ENCODE peak calls at places on chromosomes 12 and 14, in seven cellular contexts. R, G, Z, C, J, O and Q are unnamed samples.

GRCh38 chr12:45543887-45544286 is 185.6 kb upstream of the ARID2 start:
- DNase-seq in R (peak; percentile 61), G (no peak), Z (peak; percentile 57), C (no peak), J (peak; percentile 81), O (peak; percentile 73), Q (no peak)

GRCh38 chr14:54737132-54737711 is 165.4 kb downstream of the GCH1 start:
- DNase-seq in R (no peak), G (no peak), Z (no peak), C (no peak), J (peak; percentile 18), O (peak; percentile 24), Q (no peak)

GRCh38 chr12:92058664-92059063 is 87.0 kb downstream of the BTG1 start:
- DNase-seq in R (no peak), G (no peak), Z (no peak), C (no peak), J (no peak), O (no peak), Q (no peak)

GRCh38 chr12:44509471-44509870 is 366.6 kb downstream of the NELL2 start:
- DNase-seq in R (no peak), G (no peak), Z (no peak), C (no peak), J (no peak), O (peak; percentile 1), Q (no peak)

GRCh38 chr14:22565391-22565945 is 23.6 kb downstream of the DAD1 start:
- DNase-seq in R (no peak), G (no peak), Z (no peak), C (no peak), J (no peak), O (no peak), Q (no peak)

GRCh38 chr12:132489078-132489601 is 811 bp upstream of the FBRSL1 start:
- DNase-seq in R (peak; percentile 35), G (no peak), Z (no peak), C (no peak), J (no peak), O (no peak), Q (no peak)

GRCh38 chr12:78797201-78797931 is 67.2 kb upstream of the SYT1 start:
- DNase-seq in R (no peak), G (no peak), Z (no peak), C (no peak), J (peak; percentile 27), O (peak; percentile 49), Q (no peak)

GRCh38 chr12:19299765-19300164 is 139.5 kb upstream of the AEBP2 start:
- DNase-seq in R (no peak), G (no peak), Z (no peak), C (no peak), J (peak; percentile 86), O (peak; percentile 25), Q (no peak)

GRCh38 chr12:86379337-86379736 is 123.1 kb upstream of the MGAT4C start:
- DNase-seq in R (no peak), G (no peak), Z (no peak), C (no peak), J (no peak), O (no peak), Q (no peak)

GRCh38 chr12:124713436-124714082 is 146.1 kb upstream of the NCOR2 start:
- DNase-seq in R (no peak), G (peak; percentile 95), Z (peak; percentile 64), C (no peak), J (no peak), O (peak; percentile 78), Q (no peak)

GRCh38 chr12:4115570-4115969 is 158.0 kb upstream of the CCND2 start:
- DNase-seq in R (no peak), G (peak; percentile 62), Z (no peak), C (no peak), J (no peak), O (no peak), Q (no peak)

GRCh38 chr12:7448099-7448498 is 4.1 kb upstream of the CD163L1 start:
- DNase-seq in R (no peak), G (no peak), Z (no peak), C (no peak), J (no peak), O (no peak), Q (no peak)

GRCh38 chr14:80419769-80420168 is 208.5 kb upstream of the DIO2 start:
- DNase-seq in R (no peak), G (no peak), Z (no peak), C (no peak), J (no peak), O (no peak), Q (no peak)

GRCh38 chr12:4320859-4321701 is at the start of gene TIGAR:
- DNase-seq in R (peak; percentile 96), G (peak; percentile 96), Z (peak; percentile 91), C (peak; percentile 81), J (peak; percentile 94), O (peak; percentile 84), Q (peak; percentile 69)

GRCh38 chr14:69334576-69334975 is 63.5 kb downstream of the ERH start:
- DNase-seq in R (no peak), G (no peak), Z (no peak), C (no peak), J (no peak), O (no peak), Q (no peak)

GRCh38 chr14:81272322-81272721 is 51.6 kb upstream of the GTF2A1 start:
- DNase-seq in R (no peak), G (no peak), Z (no peak), C (no peak), J (no peak), O (no peak), Q (no peak)

GRCh38 chr12:111428728-111429175 is 23.0 kb downstream of the SH2B3 start:
- DNase-seq in R (peak; percentile 55), G (no peak), Z (peak; percentile 83), C (no peak), J (no peak), O (no peak), Q (no peak)

GRCh38 chr12:130166306-130166705 is 4.0 kb downstream of the FZD10 start:
- DNase-seq in R (no peak), G (no peak), Z (no peak), C (no peak), J (no peak), O (no peak), Q (no peak)

GRCh38 chr14:103133213-103134140 is 10.2 kb downstream of the TNFAIP2 start:
- DNase-seq in R (no peak), G (no peak), Z (no peak), C (no peak), J (no peak), O (no peak), Q (no peak)

GRCh38 chr12:62692884-62693283 is 226.3 kb downstream of the MON2 start:
- DNase-seq in R (no peak), G (no peak), Z (no peak), C (no peak), J (no peak), O (peak; percentile 81), Q (no peak)

GRCh38 chr14:57963071-57963470 is 97.2 kb upstream of the SLC35F4 start:
- DNase-seq in R (no peak), G (peak; percentile 81), Z (no peak), C (no peak), J (no peak), O (no peak), Q (no peak)

GRCh38 chr12:80698266-80698665 is 9.2 kb upstream of the MYF6 start:
- DNase-seq in R (no peak), G (no peak), Z (no peak), C (no peak), J (no peak), O (no peak), Q (no peak)

GRCh38 chr14:61320806-61321384 is 484 bp upstream of the PRKCH start:
- DNase-seq in R (no peak), G (no peak), Z (peak; percentile 30), C (no peak), J (no peak), O (no peak), Q (no peak)

GRCh38 chr14:69088523-69089445 is 64.1 kb downstream of the DCAF5 start:
- DNase-seq in R (no peak), G (no peak), Z (no peak), C (no peak), J (peak; percentile 52), O (peak; percentile 68), Q (no peak)

GRCh38 chr14:75522919-75523318 is 650 bp downstream of the BATF start:
- DNase-seq in R (no peak), G (peak; percentile 89), Z (no peak), C (no peak), J (no peak), O (no peak), Q (no peak)

GRCh38 chr14:91484744-91485143 is 25.4 kb downstream of the PPP4R3A start:
- DNase-seq in R (no peak), G (no peak), Z (no peak), C (no peak), J (no peak), O (no peak), Q (no peak)

GRCh38 chr12:107760817-107761501 is at the start of gene PRDM4:
- DNase-seq in R (peak; percentile 98), G (peak; percentile 97), Z (peak; percentile 93), C (peak; percentile 83), J (peak; percentile 92), O (peak; percentile 89), Q (peak; percentile 71)
- TF ChIP-seq CTCF in R (peak; percentile 60), G (peak; percentile 40), Z (peak; percentile 23), C (peak; percentile 47), J (no peak), O (no peak), Q (no peak)

GRCh38 chr12:90013409-90013808 is 304.8 kb upstream of the ATP2B1 start:
- DNase-seq in R (no peak), G (no peak), Z (no peak), C (no peak), J (no peak), O (no peak), Q (no peak)
- TF ChIP-seq CTCF in R (no peak), G (no peak), Z (no peak), C (no peak), J (no peak), O (peak; percentile 51), Q (no peak)

DNA sequence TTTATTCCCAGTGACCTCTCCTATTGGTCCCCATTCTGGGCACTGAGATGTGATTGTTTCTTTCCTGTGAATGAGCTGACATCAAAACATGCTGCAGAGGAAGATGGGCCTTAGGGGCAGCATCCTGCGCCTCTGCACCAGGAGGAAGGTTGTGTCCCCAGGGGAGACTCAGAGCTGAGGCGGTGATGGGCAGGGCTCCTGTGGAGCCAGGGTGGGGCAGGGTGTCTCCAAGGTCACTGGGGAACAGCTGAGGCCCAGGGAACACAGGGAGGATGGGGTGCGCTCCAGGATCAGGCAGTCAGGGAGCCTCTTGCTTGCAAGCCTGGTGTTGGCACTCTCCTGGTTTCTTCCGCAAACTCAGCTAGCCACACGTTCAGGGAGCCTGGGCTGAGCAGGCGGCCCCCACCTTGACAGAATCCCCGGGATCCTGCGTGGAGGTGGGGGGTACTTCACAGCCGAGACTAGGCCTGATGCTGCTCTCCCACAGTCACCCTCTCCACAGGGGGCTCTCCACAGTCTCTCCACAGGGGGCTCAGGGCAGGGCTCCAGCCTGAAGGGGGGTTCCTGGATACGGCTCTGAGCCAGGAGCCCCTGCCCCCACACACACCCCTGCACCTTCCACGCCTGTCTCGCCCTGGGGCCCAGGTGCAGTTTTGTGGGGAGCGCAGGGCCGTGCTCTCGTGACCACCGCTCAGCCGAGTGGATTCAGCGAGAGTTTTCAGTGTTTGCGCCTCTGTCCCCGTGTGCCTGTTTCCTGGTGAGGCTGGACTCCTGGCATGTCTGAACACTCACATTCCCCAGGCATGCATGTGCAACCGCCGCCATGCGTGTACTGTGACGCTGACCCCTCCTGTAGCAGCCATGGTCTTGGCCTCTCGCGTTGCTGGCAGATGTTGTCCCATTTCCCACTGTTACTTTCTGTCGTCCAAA is 264.7 kb downstream of the SEC23A start:
- DNase-seq in R (no peak), G (no peak), Z (no peak), C (no peak), J (no peak), O (no peak), Q (no peak)
- TF ChIP-seq CTCF in R (no peak), G (no peak), Z (no peak), C (no peak), J (no peak), O (no peak), Q (no peak)

GRCh38 chr14:51472881-51473280 is 178.8 kb upstream of the FRMD6 start:
- DNase-seq in R (no peak), G (no peak), Z (no peak), C (no peak), J (no peak), O (no peak), Q (no peak)
- TF ChIP-seq CTCF in R (no peak), G (no peak), Z (no peak), C (no peak), J (no peak), O (no peak), Q (no peak)